ENCODE peak calls at places on chromosomes 6 and 20, in nine cellular contexts. D, G, N, E, V, R, C, F and Z are unnamed samples.

GRCh38 chr20:50335866-50336265 is 145.2 kb downstream of the CEBPB start:
- DNase-seq in D (no peak), G (no peak), N (no peak), E (no peak), V (no peak), R (no peak), C (no peak), F (no peak), Z (no peak)

GRCh38 chr6:109867009-109867969 is 110.8 kb upstream of the GPR6 start:
- DNase-seq in D (no peak), G (no peak), N (peak; percentile 13), E (no peak), V (peak; percentile 14), R (no peak), C (no peak), F (peak; percentile 73), Z (no peak)

GRCh38 chr6:105740946-105741605 is 338.2 kb upstream of the PREP start:
- DNase-seq in D (no peak), G (no peak), N (no peak), E (no peak), V (no peak), R (no peak), C (no peak), F (no peak), Z (no peak)

GRCh38 chr6:104887350-104887749 is 27.6 kb upstream of the HACE1 start:
- DNase-seq in D (no peak), G (no peak), N (no peak), E (no peak), V (peak; percentile 60), R (peak; percentile 2), C (no peak), F (no peak), Z (no peak)

GRCh38 chr20:41034239-41034638 is 5.6 kb downstream of the TOP1 start:
- DNase-seq in D (no peak), G (no peak), N (no peak), E (no peak), V (no peak), R (no peak), C (no peak), F (no peak), Z (no peak)

GRCh38 chr20:17142666-17143065 is 84.2 kb upstream of the PCSK2 start:
- DNase-seq in D (no peak), G (no peak), N (no peak), E (no peak), V (no peak), R (no peak), C (no peak), F (no peak), Z (no peak)

GRCh38 chr6:44737829-44738528 is 350.5 kb downstream of the CDC5L start:
- DNase-seq in D (no peak), G (no peak), N (no peak), E (no peak), V (no peak), R (no peak), C (no peak), F (no peak), Z (no peak)

GRCh38 chr6:4115741-4116140 is 19.6 kb downstream of the ECI2 start:
- DNase-seq in D (no peak), G (no peak), N (no peak), E (no peak), V (no peak), R (no peak), C (no peak), F (no peak), Z (no peak)

GRCh38 chr20:45051497-45052060 is 49.3 kb downstream of the KCNS1 start:
- DNase-seq in D (no peak), G (no peak), N (no peak), E (no peak), V (no peak), R (no peak), C (no peak), F (no peak), Z (no peak)

GRCh38 chr6:32665621-32666140 is 776 bp downstream of the HLA-DQB1 start:
- DNase-seq in D (no peak), G (no peak), N (no peak), E (no peak), V (no peak), R (no peak), C (no peak), F (no peak), Z (no peak)

GRCh38 chr6:73394577-73395354 is at the start of gene DDX43:
- DNase-seq in D (peak; percentile 7), G (peak; percentile 64), N (peak; percentile 10), E (no peak), V (no peak), R (no peak), C (no peak), F (no peak), Z (peak; percentile 55)
- H3K4me3 ChIP-seq in D (no peak within 1 kb of the TSS), G (no peak within 1 kb of the TSS), N (peak within 1 kb of the TSS; percentile 24), E (no peak within 1 kb of the TSS), V (no peak within 1 kb of the TSS), R (no peak within 1 kb of the TSS), C (no peak within 1 kb of the TSS), F (no peak within 1 kb of the TSS), Z (peak within 1 kb of the TSS; percentile 65)

GRCh38 chr6:41714556-41715273 is 20.7 kb downstream of the TFEB start:
- DNase-seq in D (no peak), G (no peak), N (no peak), E (no peak), V (no peak), R (no peak), C (no peak), F (no peak), Z (no peak)
- H3K4me1 ChIP-seq in D (peaks cover 42% of the 10 kb centered on the region), G (peaks cover 15% of the 10 kb centered on the region), N (peaks cover 42% of the 10 kb centered on the region), E (no peaks in the 10 kb centered on the region), V (no peaks in the 10 kb centered on the region), R (peaks cover 18% of the 10 kb centered on the region), C (no peaks in the 10 kb centered on the region), F (peaks cover 45% of the 10 kb centered on the region), Z (peaks cover 67% of the 10 kb centered on the region)

GRCh38 chr6:31270788-31271640 is 878 bp downstream of the HLA-C start:
- DNase-seq in D (peak; percentile 29), G (peak; percentile 90), N (peak; percentile 25), E (peak; percentile 60), V (no peak), R (no peak), C (no peak), F (peak; percentile 82), Z (no peak)
- H3K4me3 ChIP-seq in D (peak overlapping the region; percentile 76), G (peak overlapping the region; percentile 100), N (peak overlapping the region; percentile 68), E (peak overlapping the region; percentile 93), V (peak overlapping the region; percentile 54), R (peak overlapping the region; percentile 66), C (peak overlapping the region; percentile 97), F (peak overlapping the region; percentile 78), Z (peak overlapping the region; percentile 80)

GRCh38 chr20:31594002-31594557 is 11.0 kb upstream of the ID1 start:
- DNase-seq in D (no peak), G (no peak), N (no peak), E (no peak), V (no peak), R (no peak), C (no peak), F (no peak), Z (no peak)
- H3K4me1 ChIP-seq in D (peaks cover 7% of the 10 kb centered on the region), G (peaks cover 31% of the 10 kb centered on the region), N (no peaks in the 10 kb centered on the region), E (no peaks in the 10 kb centered on the region), V (peaks cover 25% of the 10 kb centered on the region), R (peaks cover 12% of the 10 kb centered on the region), C (peaks cover 12% of the 10 kb centered on the region), F (no peaks in the 10 kb centered on the region), Z (peaks cover 17% of the 10 kb centered on the region)

DNA sequence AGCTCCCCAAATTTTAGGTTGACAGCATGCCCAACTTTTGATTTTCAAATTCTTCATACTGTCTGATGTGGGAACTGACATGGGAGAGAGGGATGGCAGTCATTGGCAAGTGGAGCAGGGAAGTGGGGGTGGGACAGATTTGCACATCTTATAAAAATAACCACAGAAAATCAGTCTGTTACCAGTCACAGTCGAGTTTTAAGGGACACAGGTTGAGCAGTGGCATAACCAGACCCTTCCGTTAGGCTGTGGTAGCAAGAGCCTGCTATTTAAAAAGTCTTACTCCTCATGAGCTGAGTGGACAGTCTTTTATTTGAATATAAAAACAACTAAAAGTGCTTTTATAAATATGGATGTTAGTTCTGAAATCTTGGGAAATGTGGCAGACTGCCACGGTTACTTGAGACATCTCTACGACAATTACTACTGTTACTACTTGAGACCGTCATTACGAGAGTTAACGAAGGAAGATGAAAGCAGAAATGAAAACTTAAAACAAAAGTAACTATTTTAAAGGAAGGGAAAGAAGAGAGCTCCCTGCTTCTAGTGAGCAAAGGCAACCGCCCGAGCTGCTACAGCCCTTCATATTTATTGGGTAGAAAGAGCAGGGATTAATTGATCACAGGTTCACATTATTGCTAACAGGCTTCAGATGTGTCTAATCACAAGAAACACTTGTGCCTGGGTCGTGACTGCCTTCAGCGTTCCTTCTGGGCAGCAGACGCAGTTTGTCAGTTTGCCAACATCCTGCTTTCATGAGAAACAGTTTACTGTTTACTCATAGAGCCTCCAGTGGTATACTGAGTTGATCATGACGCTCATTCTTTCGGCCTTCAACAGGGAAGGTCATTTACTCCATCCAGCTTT is 71.3 kb downstream of the EFHC1 start:
- DNase-seq in D (no peak), G (no peak), N (no peak), E (no peak), V (no peak), R (no peak), C (no peak), F (no peak), Z (no peak)
- H3K4me3 ChIP-seq in D (no peak overlapping the region), G (no peak overlapping the region), N (no peak overlapping the region), E (no peak overlapping the region), V (no peak overlapping the region), R (no peak overlapping the region), C (no peak overlapping the region), F (no peak overlapping the region), Z (peak overlapping the region; percentile 37)

GRCh38 chr20:19416627-19417026 is 204.2 kb downstream of the SLC24A3 start:
- DNase-seq in D (no peak), G (no peak), N (no peak), E (no peak), V (no peak), R (no peak), C (no peak), F (no peak), Z (no peak)

GRCh38 chr20:19423097-19423891 is 210.9 kb downstream of the SLC24A3 start:
- DNase-seq in D (no peak), G (no peak), N (no peak), E (no peak), V (no peak), R (no peak), C (no peak), F (no peak), Z (no peak)

GRCh38 chr20:19423892-19424620 is 211.6 kb downstream of the SLC24A3 start:
- DNase-seq in D (no peak), G (no peak), N (no peak), E (no peak), V (no peak), R (no peak), C (no peak), F (no peak), Z (no peak)

GRCh38 chr20:19415786-19416185 is 203.3 kb downstream of the SLC24A3 start:
- DNase-seq in D (no peak), G (no peak), N (no peak), E (no peak), V (no peak), R (no peak), C (no peak), F (no peak), Z (no peak)

DNA sequence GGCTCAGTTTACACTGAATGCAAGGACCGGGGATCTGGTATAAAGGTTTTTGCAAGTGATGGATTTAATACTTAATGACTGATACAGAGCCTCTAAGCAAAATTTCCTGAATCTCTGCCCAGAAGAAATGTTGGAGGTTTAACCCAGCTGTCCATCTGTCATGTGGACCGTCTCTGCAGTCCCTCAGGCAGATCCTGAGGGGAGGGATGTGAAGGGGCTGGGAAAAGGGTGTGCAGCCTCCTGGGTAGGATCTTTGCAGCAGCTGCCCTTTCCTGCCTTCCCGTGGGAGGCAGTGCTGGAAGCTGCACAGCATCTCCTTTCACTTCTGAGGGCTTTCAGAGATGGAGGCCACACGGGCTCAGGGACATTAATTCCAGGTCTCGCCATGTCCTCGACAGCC is 207.0 kb downstream of the SLC24A3 start:
- DNase-seq in D (no peak), G (no peak), N (no peak), E (no peak), V (no peak), R (no peak), C (no peak), F (no peak), Z (no peak)
- H3K4me1 ChIP-seq in D (no peaks in the 10 kb centered on the region), G (no peaks in the 10 kb centered on the region), N (no peaks in the 10 kb centered on the region), E (no peaks in the 10 kb centered on the region), V (peaks cover 6% of the 10 kb centered on the region), R (peaks cover 9% of the 10 kb centered on the region), C (peaks cover 6% of the 10 kb centered on the region), F (peaks cover 4% of the 10 kb centered on the region), Z (no peaks in the 10 kb centered on the region)